ENCODE peak calls at places on chromosomes 4 and X, in ten cellular contexts. L is ascending aorta; Z is Peyer's patch; W is endodermal cell; A is lung; M is neural progenitor cell; P is upper lobe of right lung; X is CD8-positive, alpha-beta memory T cell; V is tibial artery; I is esophagus squamous epithelium. O is an unnamed sample. For H3K4me1, the result is how much of the 10 kb centered on the place peaks cover.

GRCh38 chr4:82898322-82899243 is 2.0 kb upstream of the THAP9 start:
- DNase-seq in M (no peak), Z (no peak), W (no peak), A (peak), P (no peak), X (no peak), V (peak), I (no peak), L (peak), O (no peak)

GRCh38 chrX:93538575-93538974 is 134.8 kb downstream of the NAP1L3 start:
- DNase-seq in Z (no peak), V (no peak), L (no peak), P (no peak), X (no peak), A (no peak), I (no peak), W (no peak), M (no peak), O (no peak)

GRCh38 chrX:23634181-23634580 is 33.1 kb upstream of the PRDX4 start:
- DNase-seq in X (no peak), L (no peak), W (no peak), Z (no peak), V (no peak), I (no peak), M (no peak), P (no peak), A (no peak), O (no peak)

GRCh38 chrX:121570072-121570841 is 522.8 kb downstream of the GLUD2 start:
- DNase-seq in I (no peak), M (no peak), L (no peak), V (no peak), W (no peak), X (no peak), A (no peak), Z (no peak), P (no peak), O (no peak)

GRCh38 chr4:149715822-149716585 is 99.6 kb downstream of the IQCM start:
- DNase-seq in Z (no peak), P (peak), A (no peak), M (no peak), V (no peak), W (no peak), I (no peak), L (no peak), X (no peak), O (no peak)

GRCh38 chr4:180394307-180394706 is 1848.9 kb upstream of the TENM3 start:
- DNase-seq in L (no peak), V (no peak), A (no peak), W (no peak), P (no peak), M (no peak), X (no peak), I (no peak), Z (no peak), O (no peak)

GRCh38 chr4:40395908-40396806 is 61.0 kb downstream of the CHRNA9 start:
- DNase-seq in P (peak), V (no peak), A (peak), M (peak), W (peak), L (no peak), I (no peak), X (no peak), Z (no peak), O (no peak)

GRCh38 chr4:150136481-150136880 is 58.2 kb downstream of the DCLK2 start:
- DNase-seq in I (no peak), Z (no peak), M (no peak), X (no peak), W (no peak), L (no peak), V (no peak), A (no peak), P (no peak), O (no peak)

GRCh38 chrX:118272237-118272636 is 73.7 kb upstream of the WDR44 start:
- DNase-seq in A (no peak), M (no peak), W (no peak), X (no peak), I (no peak), L (no peak), P (no peak), Z (no peak), V (no peak), O (no peak)

GRCh38 chr4:169791527-169792156 is 33.9 kb upstream of the HPF1 start:
- DNase-seq in M (peak), V (no peak), X (no peak), A (no peak), L (no peak), P (no peak), W (peak), Z (no peak), I (no peak), O (no peak)

GRCh38 chr4:25157071-25157470 is 3.2 kb downstream of the SEPSECS start:
- DNase-seq in X (no peak), I (no peak), L (no peak), A (no peak), M (no peak), Z (no peak), P (no peak), V (no peak), W (no peak), O (no peak)
- H3K4me1 ChIP-seq in X (under half), I (under half), L (under half), A (under half), M (under half), Z (under half), P (under half), V (under half), W (under half), O (under half)

GRCh38 chr4:78777556-78777900 is 1.4 kb downstream of the BMP2K start:
- DNase-seq in Z (no peak), X (no peak), A (no peak), W (no peak), V (no peak), M (no peak), I (no peak), L (no peak), P (no peak), O (no peak)
- H3K4me1 ChIP-seq in Z (under half), X (under half), A (under half), W (under half), V (under half), M (under half), I (under half), L (under half), P (under half), O (under half)

DNA sequence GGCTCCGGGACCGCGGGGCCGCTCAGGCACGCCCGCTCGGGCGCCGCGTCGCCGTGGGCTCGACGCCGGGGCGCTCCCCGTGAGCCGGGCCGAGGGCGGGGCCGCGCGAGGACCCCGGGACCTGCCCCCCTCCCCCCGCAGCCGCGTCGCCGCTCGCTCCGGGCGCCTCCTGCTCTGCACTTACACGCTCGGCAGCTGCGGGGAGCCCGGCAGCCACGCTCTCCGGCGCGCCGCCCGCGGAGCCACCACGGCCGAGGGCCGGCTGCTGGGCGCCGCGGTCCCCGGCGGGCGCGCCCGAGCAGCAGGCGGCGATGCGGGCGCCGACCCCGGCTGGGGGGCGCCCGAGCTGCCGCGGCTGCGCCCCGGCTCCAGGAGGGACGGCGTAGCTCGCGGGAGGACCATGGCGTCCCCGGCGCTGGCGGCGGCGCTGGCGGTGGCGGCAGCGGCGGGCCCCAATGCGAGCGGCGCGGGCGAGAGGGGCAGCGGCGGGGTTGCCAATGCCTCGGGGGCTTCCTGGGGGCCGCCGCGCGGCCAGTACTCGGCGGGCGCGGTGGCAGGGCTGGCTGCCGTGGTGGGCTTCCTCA is at the start of gene ADRA2C:
- DNase-seq in L (no peak), Z (no peak), I (no peak), W (peak), M (peak), A (no peak), P (no peak), V (no peak), X (no peak), O (no peak)
- H3K4me1 ChIP-seq in L (under half), Z (under half), I (under half), W (under half), M (under half), A (under half), P (under half), V (under half), X (under half), O (under half)

GRCh38 chr4:87005369-87005689 is 70.5 kb downstream of the AFF1 start:
- DNase-seq in W (no peak), M (no peak), A (no peak), P (no peak), V (no peak), I (no peak), L (peak), X (no peak), Z (no peak), O (no peak)
- H3K4me1 ChIP-seq in W (under half), M (half or more), A (under half), P (under half), V (under half), I (under half), L (under half), X (under half), Z (under half), O (under half)

DNA sequence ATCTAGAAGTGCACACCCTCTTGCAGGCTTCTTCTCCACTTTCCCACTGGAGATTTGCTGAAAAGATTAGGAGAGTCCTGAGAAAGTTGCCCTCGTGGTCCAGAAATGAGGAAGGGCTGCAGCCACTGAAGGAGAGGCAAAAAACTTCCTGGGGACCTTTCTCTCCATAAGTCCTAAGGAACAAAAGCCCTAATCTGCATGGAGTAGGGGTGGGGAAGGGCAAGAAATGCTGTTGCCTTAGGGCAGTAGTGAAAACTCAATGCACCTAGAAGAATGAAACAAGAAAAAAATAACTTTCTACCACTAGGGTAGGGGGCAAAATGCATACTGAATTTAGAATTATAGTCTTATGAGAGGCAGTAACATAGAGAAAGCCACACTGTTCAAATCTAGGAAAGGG is 1408.8 kb downstream of the PCDH19 start:
- DNase-seq in Z (no peak), A (no peak), I (no peak), V (no peak), L (no peak), W (no peak), P (no peak), X (no peak), M (no peak), O (no peak)
- H3K4me1 ChIP-seq in Z (under half), A (under half), I (under half), V (under half), L (under half), W (under half), P (under half), X (under half), M (under half), O (under half)

O was measured in esophagus muscularis mucosa.